ENCODE peak calls at places on chromosomes 1 and 21, in seven cellular contexts. One of them, this sample, is unnamed.

GRCh38 chr1:228735871-228736586 is 750 bp downstream of the RHOU start:
- DNase-seq in SHP77: no peak
- DNase-seq in activated CD4-positive, alpha-beta T cell treated with anti-CD3 and anti-CD28 coated beads for 1 hour: peak
- DNase-seq in left lobe of liver: peak
- DNase-seq in aorta: peak
- DNase-seq in KBM-7: peak
- DNase-seq in stimulated activated CD8-positive, alpha-beta memory T cell treated with anti-CD3 and anti-CD28 coated beads, Interleukin-15, amount 100 ng/mL, for 1 hour: no peak
- DNase-seq in this sample: peak

GRCh38 chr21:35039595-35040291 is 9.4 kb downstream of the RUNX1 start:
- DNase-seq in SHP77: no peak
- DNase-seq in left lobe of liver: no peak
- DNase-seq in stimulated activated CD8-positive, alpha-beta memory T cell treated with anti-CD3 and anti-CD28 coated beads, Interleukin-15, amount 100 ng/mL, for 1 hour: no peak
- DNase-seq in aorta: no peak
- DNase-seq in activated CD4-positive, alpha-beta T cell treated with anti-CD3 and anti-CD28 coated beads for 1 hour: no peak
- DNase-seq in KBM-7: peak
- DNase-seq in this sample: no peak

GRCh38 chr1:111436726-111437125 is 9.2 kb upstream of the OVGP1 start:
- DNase-seq in activated CD4-positive, alpha-beta T cell treated with anti-CD3 and anti-CD28 coated beads for 1 hour: no peak
- DNase-seq in aorta: no peak
- DNase-seq in stimulated activated CD8-positive, alpha-beta memory T cell treated with anti-CD3 and anti-CD28 coated beads, Interleukin-15, amount 100 ng/mL, for 1 hour: no peak
- DNase-seq in left lobe of liver: no peak
- DNase-seq in KBM-7: no peak
- DNase-seq in SHP77: no peak
- DNase-seq in this sample: no peak

GRCh38 chr1:239317948-239318347 is 68.4 kb upstream of the CHRM3 start:
- DNase-seq in aorta: no peak
- DNase-seq in SHP77: no peak
- DNase-seq in stimulated activated CD8-positive, alpha-beta memory T cell treated with anti-CD3 and anti-CD28 coated beads, Interleukin-15, amount 100 ng/mL, for 1 hour: no peak
- DNase-seq in left lobe of liver: no peak
- DNase-seq in KBM-7: no peak
- DNase-seq in activated CD4-positive, alpha-beta T cell treated with anti-CD3 and anti-CD28 coated beads for 1 hour: no peak
- DNase-seq in this sample: no peak

GRCh38 chr1:100861379-100861778 is 33.3 kb downstream of the EXTL2 start:
- DNase-seq in activated CD4-positive, alpha-beta T cell treated with anti-CD3 and anti-CD28 coated beads for 1 hour: no peak
- DNase-seq in aorta: no peak
- DNase-seq in KBM-7: no peak
- DNase-seq in stimulated activated CD8-positive, alpha-beta memory T cell treated with anti-CD3 and anti-CD28 coated beads, Interleukin-15, amount 100 ng/mL, for 1 hour: no peak
- DNase-seq in SHP77: no peak
- DNase-seq in left lobe of liver: no peak
- DNase-seq in this sample: peak

GRCh38 chr1:27689423-27690173 is 17.6 kb upstream of the IFI6 start:
- DNase-seq in stimulated activated CD8-positive, alpha-beta memory T cell treated with anti-CD3 and anti-CD28 coated beads, Interleukin-15, amount 100 ng/mL, for 1 hour: no peak
- DNase-seq in left lobe of liver: no peak
- DNase-seq in SHP77: no peak
- DNase-seq in KBM-7: no peak
- DNase-seq in aorta: no peak
- DNase-seq in activated CD4-positive, alpha-beta T cell treated with anti-CD3 and anti-CD28 coated beads for 1 hour: no peak
- DNase-seq in this sample: peak

GRCh38 chr21:31731112-31731801 is 661 bp downstream of the SCAF4 start:
- DNase-seq in KBM-7: no peak
- DNase-seq in activated CD4-positive, alpha-beta T cell treated with anti-CD3 and anti-CD28 coated beads for 1 hour: peak
- DNase-seq in left lobe of liver: peak
- DNase-seq in aorta: peak
- DNase-seq in SHP77: peak
- DNase-seq in stimulated activated CD8-positive, alpha-beta memory T cell treated with anti-CD3 and anti-CD28 coated beads, Interleukin-15, amount 100 ng/mL, for 1 hour: peak
- DNase-seq in this sample: peak

GRCh38 chr1:118247593-118247992 is 62.6 kb upstream of the SPAG17 start:
- DNase-seq in SHP77: peak
- DNase-seq in activated CD4-positive, alpha-beta T cell treated with anti-CD3 and anti-CD28 coated beads for 1 hour: no peak
- DNase-seq in stimulated activated CD8-positive, alpha-beta memory T cell treated with anti-CD3 and anti-CD28 coated beads, Interleukin-15, amount 100 ng/mL, for 1 hour: no peak
- DNase-seq in KBM-7: peak
- DNase-seq in left lobe of liver: no peak
- DNase-seq in aorta: no peak
- DNase-seq in this sample: peak

GRCh38 chr1:165492845-165493244 is 47.9 kb upstream of the RXRG start:
- DNase-seq in SHP77: no peak
- DNase-seq in left lobe of liver: no peak
- DNase-seq in activated CD4-positive, alpha-beta T cell treated with anti-CD3 and anti-CD28 coated beads for 1 hour: no peak
- DNase-seq in stimulated activated CD8-positive, alpha-beta memory T cell treated with anti-CD3 and anti-CD28 coated beads, Interleukin-15, amount 100 ng/mL, for 1 hour: no peak
- DNase-seq in aorta: no peak
- DNase-seq in KBM-7: no peak
- DNase-seq in this sample: no peak

GRCh38 chr21:41169701-41170100 is 1.7 kb downstream of the BACE2 start:
- DNase-seq in left lobe of liver: no peak
- DNase-seq in KBM-7: no peak
- DNase-seq in activated CD4-positive, alpha-beta T cell treated with anti-CD3 and anti-CD28 coated beads for 1 hour: no peak
- DNase-seq in stimulated activated CD8-positive, alpha-beta memory T cell treated with anti-CD3 and anti-CD28 coated beads, Interleukin-15, amount 100 ng/mL, for 1 hour: no peak
- DNase-seq in aorta: no peak
- DNase-seq in SHP77: no peak
- DNase-seq in this sample: no peak

GRCh38 chr1:154931940-154932487 is 4.5 kb downstream of the PMVK start:
- DNase-seq in left lobe of liver: peak
- DNase-seq in activated CD4-positive, alpha-beta T cell treated with anti-CD3 and anti-CD28 coated beads for 1 hour: no peak
- DNase-seq in KBM-7: no peak
- DNase-seq in SHP77: no peak
- DNase-seq in aorta: no peak
- DNase-seq in stimulated activated CD8-positive, alpha-beta memory T cell treated with anti-CD3 and anti-CD28 coated beads, Interleukin-15, amount 100 ng/mL, for 1 hour: no peak
- DNase-seq in this sample: no peak